ENCODE peak calls at places on chromosomes 13 and 19, in eight cellular contexts. E, O, A, U, Z, J, I and H are unnamed samples.

GRCh38 chr13:110047511-110047910 is 259.4 kb downstream of the COL4A1 start:
- DNase-seq in E (peak; percentile 30), O (no peak), A (no peak), U (no peak), Z (no peak), J (peak; percentile 23), I (peak; percentile 82), H (no peak)

GRCh38 chr19:375395-376110 is 31.0 kb upstream of the MIER2 start:
- DNase-seq in E (no peak), O (no peak), A (no peak), U (no peak), Z (no peak), J (no peak), I (no peak), H (no peak)

GRCh38 chr13:50236898-50237318 is 221.7 kb downstream of the KCNRG start:
- DNase-seq in E (no peak), O (no peak), A (peak; percentile 60), U (peak; percentile 65), Z (peak; percentile 60), J (no peak), I (no peak), H (no peak)

GRCh38 chr19:3470500-3471128 is 9.7 kb downstream of the SMIM24 start:
- DNase-seq in E (no peak), O (no peak), A (no peak), U (no peak), Z (no peak), J (no peak), I (no peak), H (no peak)

GRCh38 chr13:31773538-31773937 is 34.2 kb downstream of the RXFP2 start:
- DNase-seq in E (no peak), O (no peak), A (no peak), U (no peak), Z (no peak), J (peak; percentile 73), I (no peak), H (no peak)

GRCh38 chr13:73230714-73231113 is 171.9 kb downstream of the KLF5 start:
- DNase-seq in E (no peak), O (no peak), A (peak; percentile 52), U (peak; percentile 15), Z (no peak), J (peak; percentile 19), I (no peak), H (peak; percentile 56)

GRCh38 chr19:11781295-11782057 is 14.7 kb downstream of the ZNF441 start:
- DNase-seq in E (no peak), O (no peak), A (no peak), U (no peak), Z (no peak), J (no peak), I (no peak), H (no peak)

GRCh38 chr19:1824252-1824622 is 12.2 kb upstream of the ATP8B3 start:
- DNase-seq in E (peak; percentile 65), O (no peak), A (no peak), U (no peak), Z (no peak), J (no peak), I (no peak), H (no peak)

GRCh38 chr19:4393947-4394590 is 6.3 kb downstream of the SH3GL1 start:
- DNase-seq in E (no peak), O (no peak), A (no peak), U (no peak), Z (no peak), J (peak; percentile 72), I (no peak), H (no peak)

GRCh38 chr19:47618771-47619170 is 9.8 kb downstream of the BICRA start:
- DNase-seq in E (peak; percentile 71), O (no peak), A (no peak), U (no peak), Z (no peak), J (peak; percentile 20), I (no peak), H (no peak)

GRCh38 chr13:110576736-110577476 is 15.4 kb upstream of the RAB20 start:
- DNase-seq in E (peak; percentile 54), O (no peak), A (no peak), U (no peak), Z (no peak), J (no peak), I (no peak), H (no peak)

GRCh38 chr19:575527-576506 is 3.4 kb downstream of the BSG start:
- DNase-seq in E (peak; percentile 87), O (no peak), A (no peak), U (no peak), Z (no peak), J (peak; percentile 24), I (no peak), H (no peak)

GRCh38 chr19:4472174-4472974 is at the start of gene HDGFL2:
- DNase-seq in E (no peak), O (no peak), A (no peak), U (no peak), Z (no peak), J (no peak), I (no peak), H (peak; percentile 93)

GRCh38 chr19:44892932-44893331 is 1.9 kb downstream of the TOMM40 start:
- DNase-seq in E (no peak), O (no peak), A (no peak), U (no peak), Z (no peak), J (no peak), I (no peak), H (no peak)